ENCODE peak calls at places on chromosomes 11 and 22, in four cellular contexts. G is right atrium auricular region; T is naive thymus-derived CD8-positive, alpha-beta T cell; H is NCI-H1092 treated with DMSO at 0.1 percent for 48 hours. C is an unnamed sample.

GRCh38 chr11:62123669-62124185 is at the start of gene INCENP:
- DNase-seq in G (peak), T (peak), H (peak), C (peak)

GRCh38 chr22:35312198-35313059 is 12.7 kb downstream of the TOM1 start:
- DNase-seq in G (no peak), T (no peak), H (no peak), C (no peak)

GRCh38 chr11:90204407-90204806 is 18.4 kb downstream of the CHORDC1 start:
- DNase-seq in G (no peak), T (no peak), H (no peak), C (no peak)

GRCh38 chr11:96157517-96157873 is 185.5 kb downstream of the MAML2 start:
- DNase-seq in G (no peak), T (no peak), H (no peak), C (no peak)

GRCh38 chr11:64074239-64074638 is 38.5 kb downstream of the FLRT1 start:
- DNase-seq in G (no peak), T (no peak), H (no peak), C (no peak)

GRCh38 chr11:73197348-73197747 is 20.7 kb upstream of the P2RY2 start:
- DNase-seq in G (no peak), T (no peak), H (no peak), C (no peak)

GRCh38 chr11:967995-968751 is 42.5 kb downstream of the AP2A2 start:
- DNase-seq in G (no peak), T (no peak), H (no peak), C (no peak)

GRCh38 chr11:83721286-83721685 is 435.1 kb upstream of the CCDC90B start:
- DNase-seq in G (no peak), T (no peak), H (no peak), C (no peak)

GRCh38 chr22:20644071-20644642 is 129.8 kb upstream of the SERPIND1 start:
- DNase-seq in G (no peak), T (no peak), H (no peak), C (no peak)

GRCh38 chr11:86608251-86608799 is 64.1 kb downstream of the ME3 start:
- DNase-seq in G (peak), T (no peak), H (peak), C (peak)

GRCh38 chr11:98307827-98308491 is 712.8 kb upstream of the CNTN5 start:
- DNase-seq in G (no peak), T (no peak), H (peak), C (no peak)